ENCODE peak calls at places on chromosomes 5 and 9, in eight cellular contexts. T is K562, H is WTC11, F is ascending aorta, L is AG09309, X is psoas muscle, W is stomach, E is MM.1S. S is an unnamed sample.

GRCh38 chr5:78242001-78242400 is 52.5 kb downstream of the AP3B1 start:
- DNase-seq in T (no peak), H (no peak), F (no peak), L (no peak), X (no peak), W (no peak), E (no peak), S (no peak)

GRCh38 chr9:118962426-118962825 is 406.8 kb downstream of the BRINP1 start:
- DNase-seq in T (no peak), H (no peak), F (no peak), L (no peak), X (no peak), W (no peak), E (no peak), S (no peak)

GRCh38 chr9:119453980-119454379 is 84.7 kb upstream of the BRINP1 start:
- DNase-seq in T (no peak), H (no peak), F (no peak), L (no peak), X (no peak), W (no peak), E (no peak), S (no peak)

GRCh38 chr5:81422671-81423070 is 28.7 kb upstream of the ACOT12 start:
- DNase-seq in T (no peak), H (no peak), F (no peak), L (peak; percentile 74), X (no peak), W (no peak), E (no peak), S (no peak)

GRCh38 chr5:93607367-93608258 is 24.6 kb downstream of the NR2F1 start:
- DNase-seq in T (no peak), H (peak; percentile 58), F (no peak), L (peak; percentile 78), X (no peak), W (no peak), E (peak; percentile 59), S (no peak)

GRCh38 chr5:68239485-68239884 is 23.9 kb downstream of the PIK3R1 start:
- DNase-seq in T (peak; percentile 24), H (no peak), F (peak; percentile 90), L (peak; percentile 52), X (peak; percentile 73), W (peak; percentile 63), E (no peak), S (no peak)

GRCh38 chr9:104831681-104832080 is 67.8 kb downstream of the NIPSNAP3B start:
- DNase-seq in T (no peak), H (no peak), F (no peak), L (peak; percentile 49), X (no peak), W (no peak), E (no peak), S (no peak)

GRCh38 chr5:88659529-88660325 is 223.3 kb downstream of the MEF2C start:
- DNase-seq in T (no peak), H (peak; percentile 58), F (no peak), L (no peak), X (no peak), W (no peak), E (peak; percentile 92), S (no peak)

GRCh38 chr5:33316773-33317172 is 124.0 kb upstream of the TARS1 start:
- DNase-seq in T (no peak), H (no peak), F (no peak), L (no peak), X (no peak), W (no peak), E (no peak), S (no peak)

GRCh38 chr5:107671742-107672211 is 1.0 kb upstream of the EFNA5 start:
- DNase-seq in T (no peak), H (no peak), F (no peak), L (no peak), X (peak; percentile 26), W (no peak), E (peak; percentile 10), S (no peak)

GRCh38 chr5:175736652-175737051 is 78.8 kb downstream of the HRH2 start:
- DNase-seq in T (no peak), H (no peak), F (no peak), L (no peak), X (no peak), W (no peak), E (no peak), S (no peak)

GRCh38 chr9:111016046-111017026 is 21.9 kb downstream of the LPAR1 start:
- DNase-seq in T (no peak), H (no peak), F (no peak), L (no peak), X (no peak), W (no peak), E (no peak), S (no peak)

DNA sequence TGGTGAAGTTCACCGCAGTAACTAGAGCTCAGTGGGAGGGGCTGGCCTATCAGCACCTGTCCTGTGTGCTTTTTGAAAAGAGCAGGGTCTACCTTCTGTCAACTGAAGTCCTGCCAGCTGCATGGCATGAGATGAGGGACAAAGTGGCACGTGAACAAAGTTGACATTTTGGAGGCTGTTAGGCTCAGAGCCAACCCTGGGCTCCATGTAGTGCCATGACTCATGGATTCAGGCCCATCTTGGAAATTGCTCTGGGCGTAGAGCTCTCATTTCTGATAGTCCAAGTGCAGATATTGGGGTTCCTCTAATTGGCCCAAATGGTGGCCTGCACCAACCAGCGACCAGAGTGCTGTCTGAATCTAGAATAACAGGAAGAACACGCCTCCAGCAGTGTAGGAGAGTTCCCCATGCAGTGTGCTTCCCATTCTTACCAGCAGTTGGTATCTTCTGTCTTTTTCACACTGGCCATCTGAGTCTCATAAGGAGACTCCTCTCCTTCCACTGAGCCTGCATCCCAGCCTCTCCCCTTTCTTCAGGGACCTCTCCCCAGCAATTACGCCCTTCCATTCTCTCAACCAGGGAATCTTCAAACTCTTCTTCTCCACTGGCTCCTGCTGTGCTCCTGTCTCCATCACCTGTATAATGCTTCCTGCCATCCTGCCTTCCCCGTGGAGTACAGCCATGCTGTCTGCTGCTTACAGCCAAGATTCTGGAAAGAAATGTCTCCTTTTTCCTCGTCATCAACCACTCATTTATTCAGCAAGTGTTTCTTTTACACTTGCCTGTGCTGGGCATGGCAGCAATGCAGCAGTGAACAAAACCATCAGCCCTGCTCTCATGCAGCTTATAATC is 30.4 kb downstream of the IRF1 start:
- DNase-seq in T (peak; percentile 41), H (no peak), F (no peak), L (no peak), X (peak; percentile 34), W (peak; percentile 64), E (no peak), S (no peak)
- TF ChIP-seq CTCF in T (peak; percentile 31), H (no peak), F (no peak), L (peak; percentile 15), X (no peak), W (no peak), E (peak; percentile 28), S (peak; percentile 40)

DNA sequence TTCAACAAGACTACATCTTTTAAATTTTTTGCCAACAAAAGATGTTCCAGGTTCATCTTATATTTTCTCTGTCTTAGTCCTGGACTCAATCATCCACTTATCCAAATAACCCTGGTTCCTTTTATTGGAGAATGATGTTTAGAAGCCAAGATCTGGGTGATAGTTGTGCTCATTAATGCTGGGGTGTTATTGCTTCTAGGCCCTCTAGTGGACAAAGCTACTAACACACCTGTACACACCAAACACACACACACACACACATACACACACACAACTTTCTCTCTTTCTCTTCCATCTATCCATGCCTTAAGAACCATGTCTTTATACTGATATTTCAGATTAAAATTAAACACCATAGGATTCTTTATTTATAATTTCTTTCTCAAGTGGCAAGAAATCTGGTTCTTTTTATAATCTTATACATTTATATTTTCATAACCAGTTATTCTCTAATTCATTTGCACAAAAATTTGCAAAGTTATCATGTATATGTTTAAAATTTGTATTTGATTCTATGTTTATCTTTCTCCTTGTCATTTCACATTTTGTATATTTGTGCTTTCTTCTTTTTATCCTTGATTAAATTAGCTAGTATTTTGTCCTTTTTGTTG is 179.1 kb upstream of the SMIM23 start:
- DNase-seq in T (peak; percentile 49), H (no peak), F (no peak), L (no peak), X (no peak), W (no peak), E (peak; percentile 34), S (no peak)
- TF ChIP-seq CTCF in T (peak; percentile 61), H (peak; percentile 45), F (no peak), L (peak; percentile 46), X (no peak), W (peak; percentile 8), E (peak; percentile 56), S (peak; percentile 66)

DNA sequence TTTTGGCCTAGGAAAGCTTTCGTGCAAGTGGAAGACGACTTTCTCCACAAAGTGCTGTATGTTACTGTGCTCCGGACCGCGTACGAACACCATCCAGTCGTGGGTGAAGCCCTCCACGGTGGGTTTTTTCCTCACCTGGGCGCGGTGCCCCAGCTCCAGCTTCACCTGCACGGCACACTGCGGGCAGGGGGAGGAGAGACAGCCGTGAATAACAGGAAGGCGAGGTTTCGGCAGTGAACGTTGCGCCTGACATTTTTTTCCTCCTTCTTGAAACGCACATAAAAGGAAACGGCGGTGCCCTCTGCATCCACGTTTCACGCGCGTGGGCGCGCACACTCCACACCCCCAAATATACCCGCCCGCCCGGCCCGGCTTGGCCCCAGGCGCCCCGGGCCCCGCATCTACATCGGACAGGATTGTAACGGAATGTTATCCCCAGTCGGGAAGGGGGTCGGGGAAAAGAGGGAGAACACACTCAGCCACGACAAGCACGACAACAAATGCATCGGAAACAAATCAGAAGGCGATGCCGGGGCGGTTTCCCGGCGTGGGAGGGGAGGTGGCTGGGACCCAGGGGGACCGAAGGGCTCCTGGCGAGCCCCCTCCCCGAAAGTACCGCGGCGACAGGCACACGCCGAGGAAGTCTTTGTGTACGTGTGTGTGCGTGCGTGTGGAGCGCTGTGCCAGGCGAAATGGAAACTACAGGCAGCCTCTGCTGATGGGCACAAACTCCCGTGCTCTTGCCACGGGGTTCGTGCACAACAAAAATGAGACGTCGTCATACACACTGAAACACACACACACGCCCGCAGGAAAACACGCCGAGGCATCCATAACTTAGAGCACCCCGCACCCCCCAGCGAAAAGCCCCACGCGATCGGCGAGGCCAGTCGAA is 1.4 kb downstream of the MLLT3 start:
- DNase-seq in T (no peak), H (no peak), F (peak; percentile 66), L (no peak), X (peak; percentile 35), W (peak; percentile 53), E (no peak), S (peak; percentile 73)
- TF ChIP-seq CTCF in T (no peak), H (no peak), F (no peak), L (no peak), X (no peak), W (no peak), E (no peak), S (no peak)

GRCh38 chr5:149123211-149123610 is 18.1 kb upstream of the ABLIM3 start:
- DNase-seq in T (no peak), H (no peak), F (no peak), L (no peak), X (no peak), W (no peak), E (no peak), S (no peak)

GRCh38 chr5:149128023-149128875 is 13.0 kb upstream of the ABLIM3 start:
- DNase-seq in T (peak; percentile 63), H (peak; percentile 67), F (no peak), L (no peak), X (no peak), W (no peak), E (peak; percentile 17), S (no peak)

GRCh38 chr5:149127394-149127955 is 13.8 kb upstream of the ABLIM3 start:
- DNase-seq in T (no peak), H (no peak), F (no peak), L (no peak), X (no peak), W (no peak), E (no peak), S (no peak)

GRCh38 chr5:149126898-149127297 is 14.4 kb upstream of the ABLIM3 start:
- DNase-seq in T (no peak), H (no peak), F (no peak), L (no peak), X (no peak), W (no peak), E (no peak), S (no peak)

GRCh38 chr5:149125386-149125891 is 15.9 kb upstream of the ABLIM3 start:
- DNase-seq in T (no peak), H (peak; percentile 65), F (no peak), L (no peak), X (no peak), W (peak; percentile 52), E (no peak), S (no peak)
- TF ChIP-seq CTCF in T (no peak), H (no peak), F (no peak), L (peak; percentile 29), X (no peak), W (no peak), E (no peak), S (no peak)

S was measured in type B pancreatic cell.